ENCODE peak calls at places on chromosomes 4 and X, in eight cellular contexts. D, I, G, B, C, Z, Y and A are unnamed samples.

GRCh38 chrX:130268500-130269170 is at the start of gene ZNF280C:
- DNase-seq in D (peak), G (peak), I (peak), Z (peak), Y (peak), B (peak), C (peak), A (peak)

GRCh38 chr4:51842167-51842553 is 793 bp upstream of the DCUN1D4 start:
- DNase-seq in G (peak), Z (peak), Y (peak), I (no peak), D (no peak), B (no peak), C (no peak), A (no peak)

GRCh38 chr4:78325244-78326187 is 226.1 kb upstream of the ANXA3 start:
- DNase-seq in Z (no peak), G (no peak), I (no peak), B (no peak), C (no peak), Y (no peak), D (no peak), A (no peak)

GRCh38 chr4:118981171-118981838 is 92.7 kb downstream of the SYNPO2 start:
- DNase-seq in I (no peak), C (no peak), D (no peak), B (no peak), Y (peak), G (no peak), Z (no peak), A (no peak)

GRCh38 chr4:13640149-13640671 is 12.7 kb upstream of the BOD1L1 start:
- DNase-seq in Z (peak), I (no peak), C (peak), Y (peak), G (no peak), B (no peak), D (no peak), A (no peak)

GRCh38 chr4:28966982-28967381 is 1753.2 kb upstream of the PCDH7 start:
- DNase-seq in I (no peak), Z (peak), Y (peak), C (peak), D (no peak), B (no peak), G (no peak), A (no peak)

GRCh38 chr4:84878090-84878489 is 88.4 kb downstream of the WDFY3 start:
- DNase-seq in B (no peak), C (peak), I (no peak), Y (peak), D (no peak), Z (peak), G (no peak), A (peak)

GRCh38 chr4:111776546-111776945 is 368.7 kb upstream of the FAM241A start:
- DNase-seq in I (no peak), Z (no peak), B (no peak), C (peak), D (no peak), G (no peak), Y (no peak), A (no peak)

GRCh38 chr4:108172780-108173598 is 4.3 kb upstream of the LEF1 start:
- DNase-seq in Y (no peak), C (peak), B (peak), I (no peak), G (peak), Z (peak), D (peak), A (peak)

GRCh38 chr4:108170729-108171540 is 2.2 kb upstream of the LEF1 start:
- DNase-seq in G (peak), B (no peak), D (no peak), Z (no peak), I (no peak), C (peak), Y (no peak), A (peak)

GRCh38 chr4:108172231-108172779 is 3.6 kb upstream of the LEF1 start:
- DNase-seq in G (peak), I (no peak), Z (no peak), B (peak), C (no peak), Y (no peak), D (no peak), A (no peak)

GRCh38 chr4:108173599-108174057 is 4.9 kb upstream of the LEF1 start:
- DNase-seq in Z (no peak), I (no peak), Y (no peak), B (no peak), G (no peak), D (no peak), C (no peak), A (no peak)

DNA sequence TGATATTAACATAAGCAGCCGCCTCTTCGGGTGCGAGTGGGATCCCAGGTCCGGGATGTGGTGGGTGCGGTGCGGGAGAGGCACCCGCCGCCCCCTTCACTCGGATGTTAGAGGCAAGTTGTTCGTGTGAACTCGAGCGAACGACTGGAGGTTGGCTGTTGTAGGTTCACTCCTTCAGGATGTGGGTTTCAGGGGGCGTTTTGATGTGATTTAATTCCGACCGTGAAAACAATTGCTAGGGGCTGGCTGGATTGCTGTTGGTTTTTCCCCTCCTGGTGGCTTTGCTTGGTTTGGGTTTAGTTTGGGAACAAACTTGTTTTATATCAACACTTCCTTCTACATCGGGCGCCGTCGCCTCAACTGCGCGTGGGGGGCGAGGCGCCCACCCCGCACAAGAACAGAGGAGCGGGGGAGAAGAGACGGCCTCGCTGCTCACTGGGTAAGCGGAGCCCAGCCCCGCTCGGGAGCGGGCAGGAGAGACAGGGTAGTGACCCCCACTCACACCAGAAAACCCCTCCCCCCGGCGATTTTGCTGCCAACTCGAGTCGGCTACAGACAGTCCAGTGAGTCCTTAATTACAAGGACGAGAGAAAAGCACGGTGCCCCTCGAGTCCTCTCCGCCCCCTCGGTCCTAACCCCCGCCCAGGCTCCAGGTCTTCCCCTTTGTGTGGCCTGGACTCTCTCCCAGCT is 3.0 kb upstream of the LEF1 start:
- DNase-seq in Z (no peak), D (no peak), B (no peak), Y (no peak), I (no peak), C (peak), G (no peak), A (no peak)
- H3K4me3 ChIP-seq in Z (no peak), D (peak), B (peak), Y (no peak), I (peak), C (no peak), G (peak), A (no peak)

DNA sequence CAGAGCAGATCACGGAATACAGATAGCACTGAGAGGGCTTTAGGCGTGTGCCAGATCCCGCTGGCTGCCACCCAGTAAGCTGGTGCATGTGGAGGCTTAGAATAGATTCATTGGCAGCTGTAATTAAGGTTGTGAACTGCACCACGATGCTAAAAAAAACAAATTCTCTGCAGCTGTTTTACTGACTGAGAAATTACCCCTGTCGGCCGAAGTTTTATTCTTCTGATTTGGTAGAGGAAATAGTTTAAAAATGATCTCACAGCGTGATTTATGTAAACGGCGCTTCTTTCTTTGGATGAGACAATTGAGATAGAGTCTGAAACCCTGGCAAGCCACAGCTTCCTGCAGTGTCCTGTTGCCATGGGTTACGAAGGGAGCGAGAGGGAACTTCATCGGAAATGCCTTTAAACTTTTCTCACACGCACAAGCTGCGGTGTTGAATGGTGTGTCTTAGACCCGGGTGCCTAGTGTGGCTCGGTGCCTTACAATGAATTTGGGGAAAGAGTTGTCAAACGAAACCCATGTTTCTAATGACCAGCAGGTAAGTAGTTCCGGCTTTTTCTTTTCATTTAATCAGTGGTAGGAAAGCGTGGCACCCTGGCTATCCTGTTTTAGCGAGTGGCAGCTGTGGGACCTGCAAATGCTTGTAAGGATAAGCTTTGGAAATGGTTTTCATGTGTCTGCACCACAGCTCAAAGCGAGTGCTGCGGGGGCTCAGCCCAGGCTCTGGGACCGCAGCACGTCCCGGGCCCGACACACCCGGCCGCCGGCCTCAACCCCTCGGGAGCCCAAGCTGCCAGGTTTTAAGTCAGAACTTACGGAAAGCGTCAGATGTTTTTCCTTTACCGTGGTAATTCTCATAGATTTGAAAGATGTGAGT is 71.7 kb upstream of the HGFAC start:
- DNase-seq in G (peak), C (peak), Y (peak), B (peak), D (peak), Z (peak), I (no peak), A (peak)
- TF ChIP-seq CTCF in G (no peak), C (no peak), Y (no peak), B (no peak), D (no peak), Z (peak), I (no peak), A (no peak)

DNA sequence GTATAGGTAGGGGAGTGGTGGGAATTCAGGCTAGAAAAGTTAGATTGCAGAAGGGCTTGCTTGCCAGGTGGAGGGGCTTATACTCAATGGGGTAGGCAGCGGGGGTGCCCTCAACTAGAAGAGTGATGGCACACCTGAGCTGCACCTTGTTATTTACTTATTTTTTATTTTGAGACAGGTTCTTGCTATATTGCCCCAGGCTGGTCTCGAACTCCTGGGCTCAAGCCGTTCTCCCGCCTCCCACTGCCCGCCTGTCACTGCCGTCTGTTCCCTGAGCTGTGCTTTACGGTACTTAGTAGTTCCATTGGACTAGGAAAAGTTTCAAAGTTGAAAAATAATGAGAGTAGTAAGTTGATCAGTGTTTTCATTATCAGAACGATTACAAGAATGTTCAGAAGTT is 2.0 kb downstream of the ZFX start:
- DNase-seq in D (no peak), C (no peak), B (no peak), Y (no peak), G (no peak), I (no peak), Z (no peak), A (no peak)
- H3K4me3 ChIP-seq in D (peak), C (peak), B (peak), Y (peak), G (peak), I (peak), Z (peak), A (peak)

DNA sequence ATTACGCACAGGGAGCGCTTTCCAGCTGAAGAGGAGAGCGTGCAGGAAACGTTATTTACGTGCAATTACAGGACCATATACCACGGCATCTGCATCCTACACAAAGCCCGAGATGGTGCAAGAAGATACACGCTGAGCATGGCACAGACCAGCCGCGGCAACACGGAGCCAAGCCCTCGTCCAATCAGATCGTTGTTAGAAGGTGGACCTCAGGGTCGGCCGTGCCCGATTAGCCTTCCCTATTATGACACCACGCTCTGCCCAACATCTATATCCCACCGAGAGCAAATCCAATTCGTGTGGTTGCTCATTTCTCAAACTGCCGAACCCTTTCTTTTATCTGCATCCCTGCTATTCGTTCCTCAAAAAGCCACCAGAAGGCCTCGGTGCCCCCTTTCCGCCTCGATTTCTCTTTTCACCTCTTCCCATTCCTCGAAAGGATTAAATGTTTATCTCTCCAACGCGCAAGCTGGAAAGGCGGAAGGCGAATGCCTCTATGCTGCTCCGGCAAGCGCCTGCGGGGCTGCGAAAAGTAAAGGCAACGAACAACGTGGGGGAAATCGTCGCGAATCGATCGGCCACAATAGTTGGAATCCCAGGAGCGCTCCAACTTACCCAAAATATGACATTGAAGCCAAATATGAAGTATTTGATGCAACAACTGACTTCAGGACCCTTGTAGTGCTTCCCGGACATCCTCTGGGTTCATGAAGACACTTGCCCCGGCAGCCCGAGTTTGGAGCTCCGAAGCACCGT is 702 bp downstream of the TSPAN5 start:
- DNase-seq in Y (peak), I (no peak), C (peak), G (peak), Z (peak), B (peak), D (no peak), A (peak)
- TF ChIP-seq CTCF in Y (no peak), I (no peak), C (no peak), G (no peak), Z (no peak), B (no peak), D (no peak), A (no peak)

GRCh38 chr4:155758500-155759371 is at the start of gene GUCY1B1:
- DNase-seq in D (peak), I (peak), B (peak), Y (peak), G (peak), C (peak), Z (peak), A (peak)
- H3K4me3 ChIP-seq in D (peak), I (peak), B (peak), Y (peak), G (peak), C (peak), Z (peak), A (peak)